ENCODE peak calls at places on chromosomes 5 and 9, in eight cellular contexts. Q is astrocyte of the spinal cord, E is K562, T is astrocyte of the cerebellum, J is fibroblast of pulmonary artery, U is ovary, C is brain microvascular endothelial cell, M is SK-N-SH. R is an unnamed sample.

GRCh38 chr5:169832845-169833244 is 147.4 kb downstream of the INSYN2B start:
- DNase-seq in T (no peak), Q (no peak), U (no peak), C (no peak), M (no peak), E (no peak), J (no peak), R (no peak)

GRCh38 chr5:96388186-96388585 is 44.9 kb downstream of the PCSK1 start:
- DNase-seq in E (no peak), M (peak; percentile 67), T (peak; percentile 1), C (peak; percentile 22), U (no peak), Q (peak; percentile 14), J (peak; percentile 20), R (no peak)

GRCh38 chr5:157464518-157465171 is 4.6 kb downstream of the NIPAL4 start:
- DNase-seq in Q (peak; percentile 88), T (peak; percentile 45), C (peak; percentile 85), J (peak; percentile 88), M (no peak), U (no peak), E (peak; percentile 55), R (peak; percentile 76)

GRCh38 chr9:93815677-93816076 is 139.5 kb downstream of the BARX1 start:
- DNase-seq in J (no peak), E (no peak), U (no peak), Q (no peak), M (peak; percentile 2), C (no peak), T (no peak), R (no peak)

GRCh38 chr5:91272858-91273257 is 110.3 kb downstream of the ARRDC3 start:
- DNase-seq in Q (peak; percentile 71), J (no peak), T (no peak), E (no peak), C (peak; percentile 55), M (no peak), U (no peak), R (no peak)

GRCh38 chr9:99896119-99896518 is 10.3 kb upstream of the STX17 start:
- DNase-seq in Q (no peak), C (no peak), U (no peak), T (no peak), M (no peak), J (no peak), E (no peak), R (no peak)

GRCh38 chr9:3528466-3528865 is 2.7 kb upstream of the RFX3 start:
- DNase-seq in U (no peak), Q (no peak), E (peak; percentile 10), C (no peak), T (no peak), J (no peak), M (no peak), R (no peak)

GRCh38 chr9:129137292-129138143 is 26.3 kb downstream of the PTPA start:
- DNase-seq in C (no peak), J (no peak), Q (no peak), T (no peak), E (no peak), M (no peak), U (no peak), R (no peak)

GRCh38 chr9:77909306-77909705 is 122.3 kb downstream of the GNAQ start:
- DNase-seq in T (no peak), C (no peak), U (no peak), Q (no peak), E (no peak), M (no peak), J (no peak), R (no peak)

GRCh38 chr9:86946712-86947145 is 577 bp downstream of the GAS1 start:
- DNase-seq in M (peak; percentile 72), U (peak; percentile 68), C (peak; percentile 36), Q (peak; percentile 62), T (no peak), E (peak; percentile 6), J (peak; percentile 66), R (no peak)

GRCh38 chr5:128020012-128020411 is 63.6 kb upstream of the SLC12A2 start:
- DNase-seq in M (no peak), Q (no peak), U (no peak), E (no peak), J (no peak), T (no peak), C (no peak), R (no peak)

DNA sequence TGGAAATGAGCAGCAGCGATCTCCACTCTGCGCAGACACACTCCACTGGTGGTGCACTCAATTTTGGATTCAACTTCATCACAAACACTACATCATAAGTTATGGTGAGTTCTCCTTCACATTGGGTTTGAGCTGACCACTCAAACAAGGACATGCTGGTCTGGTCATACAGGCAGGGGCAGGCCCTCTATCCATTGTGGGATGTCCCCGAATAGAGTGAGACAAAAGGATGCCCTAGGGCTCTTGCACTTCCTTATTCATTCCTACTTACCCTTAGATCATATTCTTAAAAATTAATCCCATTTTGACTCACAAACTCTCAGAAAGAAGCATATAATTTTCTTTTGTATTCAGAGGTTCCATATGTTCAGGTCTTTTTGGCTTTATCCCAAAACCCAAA is 16.3 kb upstream of the PJA2 start:
- DNase-seq in T (no peak), U (no peak), M (no peak), C (no peak), E (no peak), J (no peak), Q (no peak), R (no peak)
- TF ChIP-seq CTCF in T (no peak), U (no peak), M (no peak), C (no peak), E (no peak), J (no peak), Q (no peak), R (no peak)

GRCh38 chr9:102594216-102594615 is 400.9 kb upstream of the CYLC2 start:
- DNase-seq in C (no peak), M (no peak), T (no peak), J (no peak), U (no peak), Q (no peak), E (no peak), R (no peak)
- H3K4me3 ChIP-seq in C (no peak overlapping the region), M (no peak overlapping the region), T (no peak overlapping the region), J (no peak overlapping the region), U (no peak overlapping the region), Q (no peak overlapping the region), E (no peak overlapping the region), R (no peak overlapping the region)

DNA sequence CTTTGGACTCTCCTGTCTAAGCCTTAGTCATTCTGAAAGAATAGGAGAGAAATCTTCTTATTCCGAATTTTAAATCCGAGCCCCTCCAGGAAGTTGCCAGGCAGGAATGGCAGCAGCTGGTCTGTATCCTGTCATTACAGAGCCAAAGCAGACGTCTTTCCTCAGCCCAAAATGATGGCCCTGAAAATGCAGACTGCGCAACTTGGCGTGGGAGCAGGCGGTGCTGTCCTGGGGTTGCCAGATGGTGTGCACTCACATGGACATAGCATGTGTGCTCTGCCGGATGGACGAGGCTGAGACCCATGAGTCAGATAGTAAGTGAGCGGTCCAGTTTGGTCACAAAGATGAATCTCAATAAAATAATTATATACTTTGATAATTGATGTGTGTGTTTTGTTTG is 410.4 kb downstream of the KCTD16 start:
- DNase-seq in J (no peak), Q (no peak), M (no peak), C (no peak), T (no peak), U (no peak), E (no peak), R (no peak)
- TF ChIP-seq CTCF in J (no peak), Q (no peak), M (no peak), C (no peak), T (no peak), U (no peak), E (no peak), R (no peak)

DNA sequence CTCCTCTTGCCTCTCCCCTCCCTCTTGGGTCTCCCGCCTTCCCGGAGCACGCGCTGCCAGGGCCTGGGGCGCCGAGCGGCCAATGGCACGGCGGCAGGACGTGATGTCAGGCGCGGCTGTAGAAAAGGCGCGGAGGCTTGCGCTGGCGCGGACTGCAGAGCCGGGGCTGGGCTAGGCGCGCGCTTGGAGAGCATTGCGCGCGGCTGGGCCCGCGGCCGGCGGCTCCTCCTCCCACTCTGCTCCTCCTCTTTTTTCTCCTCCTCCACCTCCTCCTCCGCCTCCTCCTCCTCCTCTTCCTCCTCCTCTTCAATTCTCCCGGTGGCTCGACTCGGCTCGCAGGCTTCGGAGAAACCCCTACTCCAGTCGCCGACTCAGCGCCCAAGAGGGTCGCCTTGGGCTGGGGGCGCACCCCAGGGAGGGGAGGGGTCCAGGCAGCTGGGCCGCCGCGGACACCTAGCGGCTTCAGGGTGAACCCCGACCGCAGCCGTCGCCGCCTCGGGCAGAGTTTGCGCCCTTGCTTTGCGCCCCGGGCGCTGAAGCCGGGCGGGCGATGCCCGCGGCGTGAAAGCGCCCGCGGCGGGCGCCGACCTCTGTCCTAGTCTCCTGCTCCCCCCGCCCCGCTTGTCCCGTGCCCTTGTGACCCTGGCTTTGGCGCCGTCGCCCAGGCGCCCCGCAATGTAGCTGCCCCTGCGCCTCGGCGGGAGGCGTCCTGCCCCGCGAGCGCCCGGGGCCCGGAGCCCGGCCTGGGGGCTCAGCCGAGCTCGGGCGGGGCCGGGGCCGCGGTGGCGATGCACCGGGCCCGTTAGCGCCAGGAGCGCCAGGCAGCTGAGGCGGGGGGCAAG is at the start of gene LHX2:
- DNase-seq in C (peak; percentile 9), E (peak; percentile 50), U (no peak), Q (peak; percentile 55), M (peak; percentile 90), J (peak; percentile 72), T (no peak), R (peak; percentile 16)
- H3K4me3 ChIP-seq in C (no peak within 1 kb of the TSS), E (no peak within 1 kb of the TSS), U (no peak within 1 kb of the TSS), Q (peak within 1 kb of the TSS; percentile 5), M (no peak within 1 kb of the TSS), J (peak within 1 kb of the TSS; percentile 39), T (peak within 1 kb of the TSS; percentile 16), R (peak within 1 kb of the TSS; percentile 54)

DNA sequence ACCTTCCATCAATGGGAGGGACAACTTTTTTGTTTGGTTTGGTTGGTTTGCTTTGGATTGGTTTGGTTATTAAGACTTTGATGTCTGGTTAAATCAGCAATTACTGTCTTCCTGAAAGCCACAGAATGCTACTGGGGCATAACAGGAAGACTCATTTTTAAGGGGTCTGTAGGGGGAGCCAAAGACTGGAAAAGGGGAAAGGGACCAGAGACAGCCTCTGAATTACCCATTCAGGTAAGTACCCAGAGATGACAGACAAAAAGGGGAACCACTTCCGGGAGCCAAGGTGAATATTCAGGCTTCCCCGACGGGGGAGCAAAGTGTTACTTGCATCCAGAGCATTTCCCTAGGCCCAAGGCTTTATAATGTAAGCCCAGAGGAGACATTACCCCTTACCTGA is 4.6 kb upstream of the FEM1C start:
- DNase-seq in J (peak; percentile 58), C (no peak), E (no peak), T (no peak), M (no peak), Q (no peak), U (no peak), R (no peak)
- TF ChIP-seq CTCF in J (peak; percentile 56), C (peak; percentile 66), E (peak; percentile 52), T (peak; percentile 37), M (peak; percentile 41), Q (peak; percentile 47), U (no peak), R (no peak)